ENCODE peak calls at places on chromosomes 3 and 15, in five cellular contexts. J is stimulated activated CD4-positive, alpha-beta T cell treated with anti-CD3 and anti-CD28 coated beads, Interleukin-4, amount 100 ng/mL, for 24 hours; O is occipital lobe; B is NCI-H1092; U is neural crest cell. D is an unnamed sample.

GRCh38 chr3:172315401-172316091 is 132.7 kb downstream of the GHSR start:
- DNase-seq in B (no peak), J (no peak), O (no peak), U (no peak), D (no peak)

GRCh38 chr15:57158589-57158988 is 217.7 kb upstream of the CGNL1 start:
- DNase-seq in O (peak; percentile 56), B (peak; percentile 52), J (no peak), U (no peak), D (no peak)

GRCh38 chr3:9846931-9847488 is 3.2 kb upstream of the RPUSD3 start:
- DNase-seq in U (no peak), O (no peak), B (no peak), J (no peak), D (no peak)

GRCh38 chr3:51729005-51729633 is 22.3 kb downstream of the GRM2 start:
- DNase-seq in B (no peak), U (no peak), O (no peak), J (no peak), D (no peak)

GRCh38 chr15:98231696-98232440 is 271.4 kb downstream of the ARRDC4 start:
- DNase-seq in O (no peak), J (no peak), U (no peak), B (no peak), D (no peak)

GRCh38 chr15:95604634-95605036 is 725.9 kb upstream of the NR2F2 start:
- DNase-seq in B (no peak), J (no peak), O (no peak), U (no peak), D (no peak)

GRCh38 chr3:41094351-41094750 is 105.0 kb upstream of the CTNNB1 start:
- DNase-seq in B (no peak), U (no peak), J (no peak), O (no peak), D (no peak)

GRCh38 chr3:42756681-42757213 is 16.3 kb downstream of the CCDC13 start:
- DNase-seq in B (no peak), U (no peak), J (no peak), O (no peak), D (no peak)

GRCh38 chr3:81914254-81914653 is 152.8 kb upstream of the GBE1 start:
- DNase-seq in J (no peak), U (no peak), O (no peak), B (no peak), D (no peak)

GRCh38 chr3:143436231-143436930 is 316.8 kb downstream of the CHST2 start:
- DNase-seq in O (no peak), B (no peak), J (no peak), U (no peak), D (no peak)

GRCh38 chr15:71103102-71103676 is 12.1 kb upstream of the THSD4 start:
- DNase-seq in J (no peak), B (no peak), U (peak; percentile 9), O (no peak), D (peak; percentile 9)

GRCh38 chr15:39920510-39921273 is 626 bp upstream of the GPR176 start:
- DNase-seq in B (peak; percentile 52), U (peak; percentile 67), J (peak; percentile 89), O (peak; percentile 75), D (peak; percentile 62)

GRCh38 chr3:37132334-37132733 is 42.0 kb downstream of the LRRFIP2 start:
- DNase-seq in O (no peak), J (no peak), U (no peak), B (no peak), D (no peak)

GRCh38 chr15:67149859-67150824 is 84.7 kb downstream of the SMAD3 start:
- DNase-seq in B (no peak), J (peak; percentile 66), O (no peak), U (no peak), D (no peak)

D was measured in NCI-H1436.